ENCODE peak calls at places on chromosomes 16 and 17, in seven cellular contexts. N is lung, Z is psoas muscle, F is keratinocyte, H is kidney epithelial cell, B is ovary, K is pancreas. X is an unnamed sample.

GRCh38 chr16:17374668-17375255 is 96.0 kb downstream of the XYLT1 start:
- DNase-seq in Z (no peak), K (no peak), H (no peak), F (no peak), N (no peak), B (no peak), X (no peak)

GRCh38 chr17:59178266-59178665 is 22.7 kb downstream of the PRR11 start:
- DNase-seq in B (no peak), F (no peak), N (no peak), K (no peak), Z (no peak), H (no peak), X (no peak)

GRCh38 chr16:88927661-88928060 is 49.3 kb downstream of the CBFA2T3 start:
- DNase-seq in Z (no peak), K (no peak), B (no peak), N (no peak), H (no peak), F (no peak), X (no peak)

GRCh38 chr17:49748791-49749190 is 15.1 kb downstream of the FAM117A start:
- DNase-seq in N (no peak), H (peak), Z (no peak), B (no peak), F (no peak), K (no peak), X (no peak)

GRCh38 chr17:56819431-56820145 is 14.1 kb downstream of the C17orf67 start:
- DNase-seq in N (peak), H (no peak), Z (no peak), K (peak), B (peak), F (no peak), X (no peak)

GRCh38 chr17:74345433-74346241 is 16.0 kb downstream of the BTBD17 start:
- DNase-seq in Z (no peak), B (no peak), H (no peak), F (peak), N (no peak), K (no peak), X (no peak)

GRCh38 chr16:80931985-80932720 is 74.5 kb downstream of the CMC2 start:
- DNase-seq in Z (peak), N (peak), F (no peak), K (peak), B (peak), H (no peak), X (peak)

GRCh38 chr17:6577686-6578263 is 21.4 kb upstream of the PITPNM3 start:
- DNase-seq in F (peak), K (no peak), B (no peak), Z (no peak), H (no peak), N (no peak), X (peak)

GRCh38 chr17:82283208-82283749 is 9.8 kb upstream of the CSNK1D start:
- DNase-seq in Z (peak), K (no peak), B (no peak), F (peak), H (no peak), N (no peak), X (peak)

GRCh38 chr16:50605733-50606430 is 57.7 kb downstream of the NKD1 start:
- DNase-seq in H (no peak), Z (no peak), F (no peak), K (no peak), B (no peak), N (no peak), X (no peak)

GRCh38 chr17:17952691-17953090 is 19.5 kb downstream of the TOM1L2 start:
- DNase-seq in Z (no peak), N (no peak), F (no peak), H (no peak), B (no peak), K (no peak), X (no peak)
- TF ChIP-seq CTCF in Z (no peak), N (no peak), F (no peak), H (peak), B (no peak), K (no peak), X (no peak)

DNA sequence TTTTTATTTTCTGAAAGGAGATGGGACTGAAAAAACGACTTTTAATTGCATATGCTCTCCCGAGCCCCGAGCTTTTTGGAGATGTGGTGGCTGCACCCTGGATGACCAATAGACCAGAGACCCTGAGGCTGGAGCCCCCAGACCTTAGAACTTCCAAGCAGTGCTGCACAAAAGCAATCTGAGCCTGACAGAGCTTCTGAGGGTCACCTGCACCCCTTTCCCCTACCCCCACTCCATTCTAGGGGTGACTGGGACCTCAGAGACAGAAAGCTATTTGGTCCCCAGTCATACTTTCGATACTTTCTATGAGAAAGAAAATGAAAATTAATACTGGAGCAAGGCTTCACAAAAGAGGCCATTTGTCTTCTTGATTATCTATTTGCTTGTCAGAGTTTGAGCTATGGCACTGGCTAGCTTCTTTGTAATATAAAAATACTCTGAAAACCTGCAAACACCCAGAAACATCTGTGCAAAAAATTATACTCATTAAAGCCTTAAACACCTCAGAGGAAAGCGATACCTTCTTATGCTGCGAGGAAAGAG is 3.6 kb downstream of the HOXB4 start:
- DNase-seq in H (no peak), Z (no peak), N (no peak), K (no peak), F (no peak), B (no peak), X (no peak)
- H3K4me3 ChIP-seq in H (peak), Z (no peak), N (no peak), K (no peak), F (no peak), B (no peak), X (no peak)

DNA sequence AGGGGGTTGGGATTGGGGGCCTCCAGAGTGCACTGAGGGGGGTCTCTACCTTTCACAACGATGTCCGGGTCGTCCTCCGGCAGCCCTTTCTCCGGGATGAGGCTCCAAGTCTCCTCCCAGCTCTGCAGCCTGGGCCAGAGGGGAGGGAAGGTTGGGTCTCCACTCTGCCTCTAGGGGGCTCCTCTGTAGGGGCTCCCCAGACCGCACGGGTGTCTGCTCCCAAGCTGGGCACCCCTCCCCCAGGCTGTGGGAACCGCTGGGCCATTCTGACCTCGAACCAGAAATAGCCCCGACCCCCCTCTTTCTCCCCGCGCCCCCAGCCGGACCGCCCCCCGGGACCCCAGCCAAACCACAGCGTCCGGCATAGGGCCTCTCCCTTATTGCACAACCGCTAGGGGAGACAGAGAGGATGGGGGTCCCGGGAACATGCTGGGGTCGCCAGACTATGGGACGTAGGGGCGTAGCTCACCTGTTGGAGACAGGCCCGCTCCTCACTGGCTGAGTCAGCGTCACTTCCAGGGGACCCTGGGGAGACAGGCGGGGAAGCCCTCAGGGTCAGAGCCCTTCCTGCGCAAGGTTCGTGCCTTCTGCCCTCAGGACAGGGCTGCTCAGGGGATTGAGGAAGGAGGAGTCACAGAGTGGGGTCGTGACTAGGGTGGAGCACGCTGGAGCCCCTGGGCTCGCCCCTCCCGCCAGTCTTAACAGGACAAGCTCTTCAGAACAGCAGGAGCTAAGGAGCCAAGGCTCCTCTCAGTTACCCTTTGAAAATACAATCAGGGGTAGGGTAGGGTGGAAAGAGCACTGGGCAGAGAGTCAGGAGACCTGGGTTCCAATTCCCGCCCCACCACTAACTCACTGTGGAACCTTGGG is 2.7 kb downstream of the PLEKHH3 start:
- DNase-seq in K (peak), F (no peak), N (peak), Z (peak), H (no peak), B (peak), X (peak)
- TF ChIP-seq CTCF in K (no peak), F (peak), N (no peak), Z (peak), H (peak), B (peak), X (peak)

GRCh38 chr17:66426397-66427033 is 124.1 kb downstream of the PRKCA start:
- DNase-seq in H (no peak), Z (no peak), F (no peak), B (no peak), N (no peak), K (no peak), X (no peak)

GRCh38 chr17:66425751-66426396 is 123.5 kb downstream of the PRKCA start:
- DNase-seq in Z (no peak), B (no peak), N (no peak), F (no peak), H (no peak), K (no peak), X (no peak)

GRCh38 chr17:66420961-66421371 is 118.6 kb downstream of the PRKCA start:
- DNase-seq in N (no peak), K (no peak), Z (no peak), B (no peak), F (no peak), H (no peak), X (no peak)

GRCh38 chr17:66422181-66422580 is 119.8 kb downstream of the PRKCA start:
- DNase-seq in Z (no peak), B (no peak), H (no peak), K (no peak), F (no peak), N (no peak), X (no peak)

DNA sequence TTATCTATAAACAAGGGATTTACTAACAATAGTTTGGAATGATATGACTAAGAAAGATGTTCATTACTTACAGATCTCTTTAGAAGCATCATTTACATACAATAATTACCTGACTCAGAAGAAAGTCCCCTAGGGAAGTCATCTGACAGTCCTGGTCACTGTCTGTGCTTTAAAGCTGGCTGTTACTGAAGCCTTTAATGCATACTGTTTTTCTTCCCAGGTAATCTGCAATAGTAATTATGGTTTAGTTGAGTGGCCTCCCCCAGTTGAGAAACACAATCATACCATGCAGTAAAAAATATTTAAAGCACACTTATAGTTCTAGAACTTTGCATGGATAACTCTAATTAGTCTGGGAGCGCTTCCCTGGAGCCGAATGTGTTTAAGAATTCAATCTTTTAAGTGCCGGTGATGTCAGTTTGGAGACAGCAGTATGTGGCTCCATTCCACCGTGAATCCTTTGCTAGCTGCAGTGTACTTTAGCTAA is 121.1 kb downstream of the PRKCA start:
- DNase-seq in Z (no peak), N (no peak), H (no peak), F (no peak), K (no peak), B (no peak), X (no peak)
- H3K4me3 ChIP-seq in Z (no peak), N (no peak), H (no peak), F (no peak), K (no peak), B (no peak), X (no peak)

GRCh38 chr17:76736349-76737081 is 616 bp downstream of the SRSF2 start:
- DNase-seq in K (peak), N (peak), B (peak), H (no peak), Z (peak), F (no peak), X (peak)

GRCh38 chr17:76737082-76737675 is at the start of gene SRSF2:
- DNase-seq in N (peak), K (peak), Z (peak), F (peak), H (peak), B (peak), X (peak)

GRCh38 chr17:76737676-76738467 is at the start of gene MFSD11:
- DNase-seq in K (peak), N (peak), H (no peak), F (no peak), B (peak), Z (peak), X (peak)

GRCh38 chr17:76740329-76741118 is 2.6 kb downstream of the MFSD11 start:
- DNase-seq in Z (no peak), H (no peak), F (no peak), K (no peak), B (no peak), N (no peak), X (no peak)

GRCh38 chr17:76738468-76738850 is 540 bp downstream of the MFSD11 start:
- DNase-seq in Z (no peak), H (no peak), K (no peak), N (no peak), B (no peak), F (no peak), X (no peak)
- TF ChIP-seq CTCF in Z (no peak), H (no peak), K (no peak), N (no peak), B (no peak), F (no peak), X (no peak)

DNA sequence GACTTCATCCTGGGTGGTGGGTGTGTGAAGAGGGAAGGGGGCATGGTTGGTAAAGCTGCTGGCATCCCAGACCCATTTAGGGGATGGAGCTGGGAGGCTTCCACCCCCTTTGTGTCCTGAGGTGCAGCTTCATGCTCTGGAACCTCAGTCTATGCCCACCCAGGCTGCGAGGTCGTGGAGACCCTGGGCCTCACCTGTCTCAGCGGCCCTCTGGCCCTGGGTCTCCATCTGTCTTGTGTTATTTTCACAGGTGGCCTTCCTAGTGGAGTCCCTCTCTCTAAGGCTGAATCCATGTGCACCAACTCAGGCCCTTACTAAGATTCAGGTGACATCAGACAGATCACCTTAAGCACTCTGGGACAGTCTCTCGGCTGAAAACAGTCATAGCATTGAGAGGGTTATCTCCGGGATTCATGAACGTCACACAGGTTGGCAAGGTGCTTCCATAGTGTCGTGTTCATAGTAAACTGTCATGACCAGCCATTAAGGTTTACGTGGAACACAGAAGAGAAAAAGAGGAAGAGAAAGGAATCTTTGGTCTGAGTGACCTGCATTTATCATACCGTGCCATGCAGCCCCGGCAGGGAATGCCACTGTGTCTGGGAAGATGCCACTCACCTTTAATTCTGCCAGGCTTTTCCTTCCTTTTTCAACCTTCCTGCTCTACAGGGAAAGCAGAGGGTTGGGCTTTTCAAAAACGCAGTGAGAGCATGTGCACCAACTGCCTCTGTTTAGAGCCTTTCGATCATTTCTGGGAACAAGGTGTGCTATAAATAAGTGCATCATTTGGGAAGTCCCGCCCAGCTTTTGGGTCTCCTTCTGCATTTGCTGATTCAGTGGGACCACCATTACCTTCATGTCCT is 4.5 kb upstream of the FOXL1 start:
- DNase-seq in Z (no peak), B (no peak), K (no peak), F (no peak), N (no peak), H (no peak), X (no peak)
- H3K4me3 ChIP-seq in Z (no peak), B (no peak), K (no peak), F (no peak), N (no peak), H (no peak), X (no peak)

GRCh38 chr17:67246398-67246647 is 1.3 kb upstream of the HELZ start:
- DNase-seq in K (no peak), N (no peak), B (no peak), Z (no peak), H (no peak), F (no peak), X (no peak)

GRCh38 chr17:67248291-67248690 is 3.3 kb upstream of the HELZ start:
- DNase-seq in Z (no peak), F (no peak), N (no peak), B (no peak), K (no peak), H (no peak), X (no peak)

GRCh38 chr17:67245694-67246397 is 850 bp upstream of the HELZ start:
- DNase-seq in F (no peak), N (peak), B (peak), H (no peak), K (peak), Z (peak), X (peak)

GRCh38 chr17:67247416-67247900 is 2.5 kb upstream of the HELZ start:
- DNase-seq in Z (no peak), F (no peak), K (no peak), H (no peak), N (no peak), B (no peak), X (no peak)

GRCh38 chr17:67246648-67247415 is 1.8 kb upstream of the HELZ start:
- DNase-seq in Z (peak), B (no peak), H (peak), K (peak), F (peak), N (peak), X (peak)
- TF ChIP-seq CTCF in Z (no peak), B (no peak), H (no peak), K (no peak), F (no peak), N (no peak), X (no peak)

GRCh38 chr17:60743812-60744211 is 66.2 kb downstream of the BCAS3 start:
- DNase-seq in F (peak), N (no peak), B (no peak), H (no peak), K (peak), Z (no peak), X (no peak)

GRCh38 chr17:60743282-60743681 is 65.6 kb downstream of the BCAS3 start:
- DNase-seq in H (no peak), B (no peak), Z (no peak), K (no peak), N (no peak), F (no peak), X (no peak)

GRCh38 chr17:60747069-60747808 is 69.6 kb downstream of the BCAS3 start:
- DNase-seq in N (no peak), F (no peak), B (no peak), H (no peak), K (no peak), Z (no peak), X (no peak)

GRCh38 chr17:60745544-60745943 is 67.9 kb downstream of the BCAS3 start:
- DNase-seq in Z (no peak), F (no peak), N (no peak), H (no peak), B (no peak), K (no peak), X (no peak)

GRCh38 chr17:60744355-60744958 is 66.8 kb downstream of the BCAS3 start:
- DNase-seq in B (no peak), K (no peak), H (no peak), N (no peak), F (no peak), Z (no peak), X (no peak)
- H3K4me3 ChIP-seq in B (no peak), K (no peak), H (no peak), N (no peak), F (no peak), Z (no peak), X (no peak)

DNA sequence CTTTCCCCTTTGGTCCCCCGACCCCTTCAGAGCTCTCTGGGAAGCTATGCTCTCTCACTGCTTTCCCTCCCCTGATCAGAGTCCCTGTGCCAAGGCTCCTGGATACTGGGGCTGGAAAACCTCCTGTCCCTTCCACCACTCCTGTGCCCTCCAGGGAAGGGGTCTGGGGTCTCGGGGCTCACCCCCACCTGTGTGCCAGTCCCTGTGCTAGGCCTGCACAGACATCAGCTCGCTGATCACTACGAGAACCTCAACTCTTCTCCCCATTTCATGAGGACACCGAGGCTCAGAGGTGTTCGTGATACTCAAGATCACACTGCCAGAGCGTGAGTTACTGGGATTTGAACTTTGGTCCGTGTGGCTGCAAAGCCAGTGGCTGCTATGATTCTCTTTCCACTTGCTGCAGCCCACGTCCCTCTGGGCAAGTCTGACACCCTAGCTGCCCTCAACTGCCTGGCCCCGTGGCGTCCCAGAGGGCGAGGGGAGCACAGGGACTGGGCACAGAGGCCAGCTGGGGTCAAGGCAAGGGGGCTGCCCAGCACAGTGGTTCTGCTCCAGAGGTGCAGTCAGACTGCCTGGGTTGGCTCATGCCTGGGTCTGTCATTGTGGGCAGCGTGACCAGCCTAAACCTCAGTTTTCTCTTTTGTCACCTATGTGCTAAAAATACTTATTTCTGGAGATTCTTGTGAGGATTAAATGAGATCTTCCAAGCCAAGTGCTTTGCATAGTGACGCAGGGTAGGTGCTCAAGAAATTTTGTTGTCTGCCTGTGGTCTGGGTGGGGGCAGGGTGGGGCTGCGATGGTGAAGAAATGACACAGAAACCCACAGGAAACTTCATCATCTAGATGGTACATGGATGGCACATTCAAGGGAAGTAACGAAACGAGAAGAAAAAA is 43.9 kb upstream of the TOB1 start:
- DNase-seq in N (no peak), K (no peak), F (no peak), B (no peak), Z (no peak), H (no peak), X (no peak)
- TF ChIP-seq CTCF in N (no peak), K (no peak), F (no peak), B (no peak), Z (no peak), H (no peak), X (no peak)